ENCODE peak calls at places on chromosomes 6 and 20, in five cellular contexts. S, V, N, A and Z are unnamed samples.

GRCh38 chr20:48285656-48286055 is 500.4 kb upstream of the SULF2 start:
- DNase-seq in S (no peak), V (no peak), N (no peak), A (no peak), Z (no peak)

GRCh38 chr6:28139860-28140500 is 1.7 kb upstream of the ZKSCAN8 start:
- DNase-seq in S (no peak), V (no peak), N (no peak), A (no peak), Z (no peak)

GRCh38 chr6:125117818-125118217 is 35.8 kb upstream of the TPD52L1 start:
- DNase-seq in S (no peak), V (no peak), N (no peak), A (peak; percentile 14), Z (no peak)

GRCh38 chr6:2999005-2999620 is 581 bp upstream of the NQO2 start:
- DNase-seq in S (no peak), V (peak; percentile 70), N (peak; percentile 91), A (peak; percentile 79), Z (no peak)

GRCh38 chr20:8043687-8044278 is 24.2 kb upstream of the TMX4 start:
- DNase-seq in S (peak; percentile 61), V (peak; percentile 73), N (peak; percentile 73), A (peak; percentile 32), Z (no peak)

GRCh38 chr6:41450581-41450980 is 95.6 kb upstream of the FOXP4 start:
- DNase-seq in S (no peak), V (no peak), N (no peak), A (no peak), Z (no peak)

GRCh38 chr20:59149678-59150504 is 13.7 kb upstream of the ZNF831 start:
- DNase-seq in S (peak; percentile 90), V (no peak), N (no peak), A (no peak), Z (no peak)

GRCh38 chr6:48658910-48659309 is 547.9 kb upstream of the PTCHD4 start:
- DNase-seq in S (no peak), V (no peak), N (no peak), A (no peak), Z (no peak)

GRCh38 chr6:41237128-41237527 is 9.0 kb downstream of the TREML4 start:
- DNase-seq in S (no peak), V (no peak), N (no peak), A (no peak), Z (no peak)

GRCh38 chr6:119484598-119484997 is 135.0 kb upstream of the MAN1A1 start:
- DNase-seq in S (no peak), V (no peak), N (peak; percentile 94), A (peak; percentile 75), Z (peak; percentile 41)

GRCh38 chr6:81981812-81982211 is 229.3 kb upstream of the TENT5A start:
- DNase-seq in S (no peak), V (no peak), N (peak; percentile 65), A (peak; percentile 75), Z (no peak)

GRCh38 chr6:7996538-7997225 is 67.5 kb downstream of the BLOC1S5 start:
- DNase-seq in S (no peak), V (no peak), N (peak; percentile 85), A (peak; percentile 50), Z (no peak)

GRCh38 chr6:123997223-123997622 is 193.6 kb downstream of the NKAIN2 start:
- DNase-seq in S (no peak), V (no peak), N (no peak), A (no peak), Z (no peak)

GRCh38 chr6:157184202-157185015 is 138.9 kb downstream of the TMEM242 start:
- DNase-seq in S (peak; percentile 46), V (peak; percentile 49), N (peak; percentile 59), A (peak; percentile 52), Z (peak; percentile 78)

GRCh38 chr20:53918949-53919361 is 151.4 kb downstream of the BCAS1 start:
- DNase-seq in S (no peak), V (peak; percentile 79), N (no peak), A (no peak), Z (peak; percentile 77)

GRCh38 chr6:150336299-150336698 is 32.5 kb upstream of the IYD start:
- DNase-seq in S (no peak), V (no peak), N (no peak), A (peak; percentile 17), Z (no peak)

GRCh38 chr6:33642897-33643296 is 21.8 kb downstream of the ITPR3 start:
- DNase-seq in S (no peak), V (no peak), N (no peak), A (no peak), Z (no peak)

GRCh38 chr6:105985816-105986632 is 100.1 kb upstream of the PRDM1 start:
- DNase-seq in S (no peak), V (no peak), N (no peak), A (no peak), Z (peak; percentile 64)

GRCh38 chr6:52262620-52263344 is 18.5 kb upstream of the IL17F start:
- DNase-seq in S (no peak), V (no peak), N (no peak), A (no peak), Z (no peak)

GRCh38 chr6:125904871-125905270 is 51.7 kb upstream of the HINT3 start:
- DNase-seq in S (peak; percentile 4), V (no peak), N (no peak), A (no peak), Z (no peak)

GRCh38 chr6:79494841-79495240 is 42.4 kb downstream of the LCA5 start:
- DNase-seq in S (no peak), V (no peak), N (no peak), A (no peak), Z (peak; percentile 52)

GRCh38 chr6:154478021-154478651 is 32.3 kb downstream of the CNKSR3 start:
- DNase-seq in S (no peak), V (no peak), N (no peak), A (no peak), Z (no peak)

GRCh38 chr6:111687652-111688051 is 82.0 kb upstream of the TRAF3IP2 start:
- DNase-seq in S (no peak), V (no peak), N (no peak), A (no peak), Z (no peak)

GRCh38 chr6:137820425-137820824 is 46.6 kb upstream of the TNFAIP3 start:
- DNase-seq in S (no peak), V (no peak), N (peak; percentile 62), A (no peak), Z (no peak)

GRCh38 chr20:845967-846893 is 12.7 kb downstream of the FAM110A start:
- DNase-seq in S (no peak), V (peak; percentile 67), N (no peak), A (no peak), Z (no peak)

GRCh38 chr20:37984018-37984785 is 49.1 kb downstream of the TTI1 start:
- DNase-seq in S (no peak), V (no peak), N (no peak), A (no peak), Z (no peak)

GRCh38 chr20:50450961-50451752 is 59.0 kb upstream of the PTPN1 start:
- DNase-seq in S (peak; percentile 39), V (peak; percentile 89), N (peak; percentile 77), A (peak; percentile 63), Z (peak; percentile 63)

GRCh38 chr6:143677891-143678737 is at the start of gene PHACTR2:
- DNase-seq in S (peak; percentile 22), V (no peak), N (peak; percentile 86), A (peak; percentile 63), Z (peak; percentile 93)

GRCh38 chr6:166419268-166419667 is 36.5 kb upstream of the MPC1 start:
- DNase-seq in S (peak; percentile 62), V (no peak), N (peak; percentile 52), A (peak; percentile 8), Z (no peak)